ENCODE peak calls at places on chromosome 6, in four cellular contexts. One of them, this sample, is unnamed.

GRCh38 chr6:111950661-111951426 is 77.6 kb upstream of the FYN start:
- DNase-seq in HepG2: no peak
- DNase-seq in H1: no peak
- DNase-seq in GM12878: no peak
- DNase-seq in this sample: no peak

GRCh38 chr6:37585523-37585905 is 85.8 kb upstream of the CCDC167 start:
- DNase-seq in GM12878: no peak
- DNase-seq in HepG2: no peak
- DNase-seq in H1: no peak
- DNase-seq in this sample: no peak

GRCh38 chr6:43979525-43979924 is 147.7 kb downstream of the MRPL14 start:
- DNase-seq in GM12878: no peak
- DNase-seq in HepG2: no peak
- DNase-seq in H1: peak
- DNase-seq in this sample: no peak

GRCh38 chr6:18742406-18742805 is 355.3 kb downstream of the RNF144B start:
- DNase-seq in HepG2: no peak
- DNase-seq in H1: no peak
- DNase-seq in GM12878: no peak
- DNase-seq in this sample: no peak

GRCh38 chr6:56699066-56699654 is 56.5 kb upstream of the DST start:
- DNase-seq in H1: no peak
- DNase-seq in GM12878: no peak
- DNase-seq in HepG2: peak
- DNase-seq in this sample: no peak

GRCh38 chr6:52984247-52984646 is 10.8 kb downstream of the GSTA4 start:
- DNase-seq in H1: no peak
- DNase-seq in GM12878: peak
- DNase-seq in HepG2: no peak
- DNase-seq in this sample: no peak

GRCh38 chr6:155561262-155561970 is 105.8 kb upstream of the NOX3 start:
- DNase-seq in HepG2: peak
- DNase-seq in GM12878: no peak
- DNase-seq in H1: no peak
- DNase-seq in this sample: no peak

GRCh38 chr6:106525111-106525884 is 104.0 kb downstream of the RTN4IP1 start:
- DNase-seq in GM12878: no peak
- DNase-seq in HepG2: no peak
- DNase-seq in H1: no peak
- DNase-seq in this sample: no peak

GRCh38 chr6:42294759-42295158 is 77.1 kb upstream of the MRPS10 start:
- DNase-seq in HepG2: peak
- DNase-seq in H1: no peak
- DNase-seq in GM12878: no peak
- DNase-seq in this sample: no peak

GRCh38 chr6:120826253-120826652 is 508.0 kb downstream of the TBC1D32 start:
- DNase-seq in GM12878: no peak
- DNase-seq in H1: peak
- DNase-seq in HepG2: peak
- DNase-seq in this sample: peak

GRCh38 chr6:129353067-129353466 is 356.9 kb downstream of the ARHGAP18 start:
- DNase-seq in HepG2: no peak
- DNase-seq in H1: no peak
- DNase-seq in GM12878: no peak
- DNase-seq in this sample: peak

GRCh38 chr6:116971959-116972358 is 94.9 kb downstream of the RFX6 start:
- DNase-seq in GM12878: no peak
- DNase-seq in HepG2: peak
- DNase-seq in H1: no peak
- DNase-seq in this sample: peak

GRCh38 chr6:161319231-161319630 is 45.4 kb upstream of the AGPAT4 start:
- DNase-seq in GM12878: no peak
- DNase-seq in HepG2: no peak
- DNase-seq in H1: no peak
- DNase-seq in this sample: no peak

GRCh38 chr6:121492536-121492935 is 57.1 kb downstream of the GJA1 start:
- DNase-seq in HepG2: no peak
- DNase-seq in GM12878: no peak
- DNase-seq in H1: no peak
- DNase-seq in this sample: no peak

GRCh38 chr6:125846292-125847024 is 55.7 kb downstream of the NCOA7 start:
- DNase-seq in GM12878: no peak
- DNase-seq in HepG2: peak
- DNase-seq in H1: no peak
- DNase-seq in this sample: no peak

GRCh38 chr6:37142047-37142614 is 27.8 kb upstream of the PIM1 start:
- DNase-seq in H1: no peak
- DNase-seq in GM12878: no peak
- DNase-seq in HepG2: no peak
- DNase-seq in this sample: no peak

GRCh38 chr6:30007132-30007764 is 53.8 kb upstream of the POLR1H start:
- DNase-seq in H1: peak
- DNase-seq in GM12878: no peak
- DNase-seq in HepG2: no peak
- DNase-seq in this sample: no peak

GRCh38 chr6:30005482-30005881 is 55.6 kb upstream of the POLR1H start:
- DNase-seq in H1: no peak
- DNase-seq in HepG2: peak
- DNase-seq in GM12878: no peak
- DNase-seq in this sample: no peak

GRCh38 chr6:30009113-30009512 is 52.0 kb upstream of the POLR1H start:
- DNase-seq in HepG2: no peak
- DNase-seq in GM12878: no peak
- DNase-seq in H1: no peak
- DNase-seq in this sample: no peak

GRCh38 chr6:30002871-30003270 is 58.2 kb upstream of the POLR1H start:
- DNase-seq in GM12878: no peak
- DNase-seq in HepG2: no peak
- DNase-seq in H1: no peak
- DNase-seq in this sample: no peak

DNA sequence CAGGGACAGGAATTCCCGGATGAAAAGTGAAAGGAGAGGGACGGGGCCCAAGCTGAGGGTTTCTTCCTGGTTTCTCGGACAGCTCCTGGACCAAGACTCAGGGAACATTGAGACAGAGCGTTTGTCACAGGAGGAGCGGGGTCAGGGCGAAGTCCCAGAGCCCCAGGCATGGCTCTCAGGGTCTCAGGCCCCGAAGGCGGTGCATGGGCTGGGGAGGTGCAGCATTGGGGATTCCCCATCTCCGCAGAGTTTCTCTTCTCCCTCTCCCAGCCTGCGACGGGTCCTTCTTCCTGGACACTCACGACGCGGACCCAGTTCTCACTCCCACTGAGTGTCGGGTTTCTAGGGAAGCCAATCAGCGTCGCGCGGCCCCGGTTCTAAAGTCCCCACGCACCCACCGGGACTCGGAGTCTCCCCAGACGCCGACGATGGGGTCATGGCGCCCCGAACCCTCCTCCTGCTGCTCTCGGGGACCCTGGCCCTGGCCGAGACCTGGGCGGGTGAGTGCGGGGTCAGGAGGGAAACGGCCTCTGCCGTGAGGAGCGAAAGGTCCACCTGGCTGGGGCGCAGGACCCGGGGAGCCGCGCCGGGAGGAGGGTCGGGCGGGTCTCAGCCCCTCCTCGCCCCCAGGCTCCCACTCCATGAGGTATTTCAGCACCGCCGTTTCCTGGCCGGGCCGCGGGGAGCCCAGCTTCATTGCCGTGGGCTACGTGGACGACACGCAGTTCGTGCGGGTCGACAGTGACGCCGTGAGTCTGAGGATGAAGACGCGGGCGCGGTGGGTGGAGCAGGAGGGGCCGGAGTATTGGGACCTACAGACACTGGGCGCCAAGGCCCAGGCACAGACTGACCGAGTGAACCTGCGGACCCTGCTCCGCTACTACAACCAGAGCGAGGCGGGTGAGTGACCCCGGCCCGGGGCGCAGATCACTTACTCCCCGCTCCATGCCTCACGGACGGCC is 54.6 kb upstream of the POLR1H start:
- DNase-seq in HepG2: no peak
- DNase-seq in GM12878: no peak
- DNase-seq in H1: peak
- DNase-seq in this sample: peak
- TF ChIP-seq JUND in HepG2: no peak
- TF ChIP-seq JUND in GM12878: no peak
- TF ChIP-seq JUND in H1: no peak
- TF ChIP-seq JUND in this sample: no peak

GRCh38 chr6:144197919-144198318 is 47.6 kb downstream of the STX11 start:
- DNase-seq in H1: no peak
- DNase-seq in GM12878: no peak
- DNase-seq in HepG2: no peak
- DNase-seq in this sample: no peak

GRCh38 chr6:144190051-144190450 is 39.7 kb downstream of the STX11 start:
- DNase-seq in GM12878: no peak
- DNase-seq in H1: no peak
- DNase-seq in HepG2: no peak
- DNase-seq in this sample: no peak

GRCh38 chr6:144194293-144194828 is 44.0 kb downstream of the STX11 start:
- DNase-seq in HepG2: no peak
- DNase-seq in H1: no peak
- DNase-seq in GM12878: no peak
- DNase-seq in this sample: no peak

GRCh38 chr6:144190593-144190992 is 40.3 kb downstream of the STX11 start:
- DNase-seq in H1: no peak
- DNase-seq in HepG2: no peak
- DNase-seq in GM12878: no peak
- DNase-seq in this sample: no peak

DNA sequence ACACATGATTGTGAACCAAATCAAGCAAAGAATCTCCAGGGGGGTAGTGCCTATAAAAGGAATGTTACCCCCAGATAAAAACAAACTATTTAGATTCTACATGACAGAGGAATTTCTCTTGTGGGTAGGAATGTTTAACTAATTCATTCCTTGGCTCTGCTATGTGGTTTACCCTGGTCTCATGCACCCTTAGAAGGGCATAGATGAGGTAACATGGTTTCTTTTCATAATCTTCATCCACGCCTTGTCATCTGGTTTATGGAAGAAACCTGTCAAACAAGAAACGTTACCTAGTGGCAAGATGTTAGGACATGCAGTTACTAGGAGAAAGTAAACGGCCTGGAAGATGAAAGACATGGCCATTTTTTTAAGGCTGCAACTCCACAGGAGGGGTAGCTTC is 45.4 kb downstream of the STX11 start:
- DNase-seq in H1: no peak
- DNase-seq in HepG2: no peak
- DNase-seq in GM12878: no peak
- DNase-seq in this sample: peak
- TF ChIP-seq JUND in H1: no peak
- TF ChIP-seq JUND in HepG2: no peak
- TF ChIP-seq JUND in GM12878: no peak
- TF ChIP-seq JUND in this sample: no peak

GRCh38 chr6:165484178-165484889 is 174.9 kb upstream of the C6orf118 start:
- DNase-seq in HepG2: no peak
- DNase-seq in H1: no peak
- DNase-seq in GM12878: peak
- DNase-seq in this sample: no peak

GRCh38 chr6:165487347-165487746 is 175.7 kb downstream of the PDE10A start:
- DNase-seq in H1: no peak
- DNase-seq in GM12878: no peak
- DNase-seq in HepG2: no peak
- DNase-seq in this sample: no peak

GRCh38 chr6:165486183-165487137 is 176.6 kb downstream of the PDE10A start:
- DNase-seq in HepG2: no peak
- DNase-seq in GM12878: peak
- DNase-seq in H1: no peak
- DNase-seq in this sample: no peak

GRCh38 chr6:165487950-165488349 is 175.1 kb downstream of the PDE10A start:
- DNase-seq in H1: no peak
- DNase-seq in HepG2: no peak
- DNase-seq in GM12878: no peak
- DNase-seq in this sample: no peak

GRCh38 chr6:165488624-165489295 is 174.3 kb downstream of the PDE10A start:
- DNase-seq in GM12878: no peak
- DNase-seq in HepG2: no peak
- DNase-seq in H1: no peak
- DNase-seq in this sample: no peak
- TF ChIP-seq JUND in GM12878: no peak
- TF ChIP-seq JUND in HepG2: no peak
- TF ChIP-seq JUND in H1: no peak
- TF ChIP-seq JUND in this sample: no peak

DNA sequence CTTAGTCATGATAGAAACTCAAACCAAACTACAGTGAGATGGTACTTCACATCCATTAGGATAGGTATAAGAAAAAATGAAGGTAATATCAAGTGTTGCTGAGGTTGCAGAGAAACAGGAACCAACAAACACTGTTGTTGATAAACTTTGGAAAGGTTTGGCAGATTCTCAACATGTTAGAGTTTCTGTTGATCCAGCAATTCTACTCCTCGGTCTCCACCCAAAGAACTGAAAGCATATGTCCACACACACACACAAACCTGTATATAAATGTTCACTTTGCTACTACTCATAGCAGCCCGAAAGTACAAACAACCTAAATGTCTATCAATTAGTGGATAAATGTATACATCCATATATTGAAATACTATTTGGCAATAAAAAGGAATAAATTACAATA is 128.3 kb upstream of the CARMIL1 start:
- DNase-seq in HepG2: no peak
- DNase-seq in GM12878: no peak
- DNase-seq in H1: no peak
- DNase-seq in this sample: no peak
- TF ChIP-seq JUND in HepG2: no peak
- TF ChIP-seq JUND in GM12878: no peak
- TF ChIP-seq JUND in H1: no peak
- TF ChIP-seq JUND in this sample: no peak

DNA sequence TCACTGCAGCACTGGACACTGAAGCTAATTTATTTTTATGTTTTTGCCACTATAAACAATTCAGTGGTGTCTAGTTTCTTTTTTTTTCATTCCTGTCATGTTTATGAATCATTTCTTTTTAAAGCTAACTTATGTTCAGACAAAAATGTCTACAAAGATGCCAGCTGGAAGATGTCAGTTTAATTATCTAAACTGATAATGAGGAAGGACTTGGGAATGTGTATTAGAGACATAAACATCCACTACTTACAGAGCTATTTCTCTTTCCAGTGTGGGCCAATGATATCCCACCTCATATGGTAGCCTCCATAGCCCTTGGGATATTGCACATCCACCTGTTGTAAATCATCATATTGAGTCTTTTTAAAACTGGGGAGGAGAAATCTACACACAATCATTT is 132.1 kb upstream of the FAM184A start:
- DNase-seq in GM12878: no peak
- DNase-seq in H1: no peak
- DNase-seq in HepG2: no peak
- DNase-seq in this sample: no peak
- TF ChIP-seq JUND in GM12878: no peak
- TF ChIP-seq JUND in H1: no peak
- TF ChIP-seq JUND in HepG2: no peak
- TF ChIP-seq JUND in this sample: no peak